ENCODE peak calls at places on chromosome 13, in ten cellular contexts. L is tibial artery; V is breast epithelium; B is cardiac muscle cell; Z is CD8-positive, alpha-beta T cell; S is endothelial cell of umbilical vein; X is K562; U is fibroblast of lung; K is PC-3; C is vagina. M is an unnamed sample.

GRCh38 chr13:78977311-78977710 is 318.4 kb upstream of the OBI1 start:
- DNase-seq in L (no peak), V (no peak), B (no peak), Z (no peak), S (no peak), X (no peak), U (no peak), K (peak; percentile 26), C (no peak), M (no peak)

GRCh38 chr13:22053053-22053452 is 382.2 kb downstream of the FGF9 start:
- DNase-seq in L (no peak), V (no peak), B (no peak), Z (no peak), S (no peak), X (no peak), U (no peak), K (no peak), C (no peak), M (no peak)

GRCh38 chr13:20064128-20064527 is 96.7 kb downstream of the GJA3 start:
- DNase-seq in L (no peak), V (no peak), B (peak; percentile 24), Z (no peak), S (peak; percentile 28), X (no peak), U (peak; percentile 58), K (no peak), C (no peak), M (no peak)

GRCh38 chr13:41939403-41939802 is 21.5 kb downstream of the VWA8 start:
- DNase-seq in L (no peak), V (no peak), B (no peak), Z (no peak), S (no peak), X (no peak), U (no peak), K (no peak), C (no peak), M (no peak)

GRCh38 chr13:94239135-94239534 is 240.3 kb downstream of the DCT start:
- DNase-seq in L (no peak), V (no peak), B (peak; percentile 63), Z (no peak), S (no peak), X (no peak), U (peak; percentile 26), K (peak; percentile 53), C (no peak), M (no peak)

GRCh38 chr13:110261166-110262081 is 45.5 kb downstream of the COL4A1 start:
- DNase-seq in L (no peak), V (no peak), B (no peak), Z (no peak), S (peak; percentile 21), X (no peak), U (no peak), K (no peak), C (peak; percentile 83), M (peak; percentile 50)

GRCh38 chr13:51966186-51966585 is 45.1 kb downstream of the ATP7B start:
- DNase-seq in L (no peak), V (no peak), B (no peak), Z (no peak), S (no peak), X (no peak), U (no peak), K (no peak), C (peak; percentile 82), M (no peak)

GRCh38 chr13:109918179-109918651 is 131.8 kb upstream of the IRS2 start:
- DNase-seq in L (peak; percentile 25), V (no peak), B (no peak), Z (no peak), S (no peak), X (no peak), U (no peak), K (no peak), C (no peak), M (no peak)

DNA sequence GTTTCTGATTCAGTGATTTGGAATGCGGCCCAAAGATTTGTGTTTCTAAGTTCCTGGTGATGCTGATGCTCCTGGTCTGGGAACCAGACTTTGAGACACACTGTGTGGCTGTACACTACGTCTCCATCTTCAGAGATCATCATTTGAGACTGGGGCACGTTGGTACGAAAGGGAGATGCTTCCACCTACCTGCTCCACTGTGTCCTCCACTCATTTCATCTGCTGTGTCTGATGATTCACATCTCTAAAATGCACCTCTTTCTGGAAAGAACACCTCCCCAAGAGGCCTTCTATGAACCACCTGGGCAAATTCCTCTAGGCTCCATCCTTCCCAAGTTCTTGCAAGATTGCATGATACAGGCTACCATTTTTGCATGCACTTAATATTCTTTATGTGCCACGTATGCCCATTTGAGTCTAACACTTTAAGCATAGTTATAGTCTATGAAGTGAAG is 58.6 kb downstream of the ERCC5 start:
- DNase-seq in L (no peak), V (no peak), B (no peak), Z (no peak), S (no peak), X (no peak), U (no peak), K (peak; percentile 22), C (no peak), M (peak; percentile 78)
- TF ChIP-seq CTCF in L (no peak), V (no peak), B (no peak), Z (no peak), S (no peak), X (no peak), U (no peak), K (no peak), C (no peak), M (peak; percentile 24)

GRCh38 chr13:98541701-98542203 is 35.2 kb downstream of the STK24 start:
- DNase-seq in L (no peak), V (no peak), B (no peak), Z (no peak), S (peak; percentile 58), X (peak; percentile 10), U (no peak), K (no peak), C (no peak), M (no peak)

GRCh38 chr13:98537740-98538139 is 39.2 kb downstream of the STK24 start:
- DNase-seq in L (no peak), V (no peak), B (no peak), Z (no peak), S (no peak), X (no peak), U (no peak), K (no peak), C (no peak), M (no peak)

GRCh38 chr13:98541211-98541610 is 35.7 kb downstream of the STK24 start:
- DNase-seq in L (no peak), V (no peak), B (peak; percentile 21), Z (no peak), S (peak; percentile 54), X (no peak), U (no peak), K (no peak), C (no peak), M (no peak)

GRCh38 chr13:98540476-98540875 is 36.4 kb downstream of the STK24 start:
- DNase-seq in L (no peak), V (no peak), B (no peak), Z (no peak), S (no peak), X (no peak), U (no peak), K (no peak), C (no peak), M (no peak)

DNA sequence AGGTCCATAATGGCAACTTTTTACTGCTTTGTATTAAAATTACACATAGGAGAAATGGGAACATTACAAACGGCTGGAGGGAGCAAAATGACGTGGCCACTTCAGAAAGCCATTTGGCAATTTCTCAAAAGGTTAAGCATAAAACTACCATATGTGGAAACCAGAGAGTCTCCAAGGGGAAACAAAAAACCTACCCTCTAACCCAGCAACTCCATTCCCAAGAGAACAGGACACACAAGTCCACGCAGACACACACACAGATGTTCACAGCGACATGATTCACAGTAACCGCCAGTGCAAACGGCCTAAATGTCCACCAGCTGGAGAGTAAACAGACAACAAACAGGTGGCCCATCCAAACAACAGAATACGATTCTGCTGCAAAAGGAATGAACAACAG is 37.3 kb downstream of the STK24 start:
- DNase-seq in L (no peak), V (no peak), B (no peak), Z (no peak), S (no peak), X (no peak), U (peak; percentile 47), K (no peak), C (no peak), M (no peak)
- H3K4me1 ChIP-seq in L (peaks cover 67% of the 10 kb centered on the region), V (peaks cover 4% of the 10 kb centered on the region), B (peaks cover 45% of the 10 kb centered on the region), Z (peaks cover 80% of the 10 kb centered on the region), S (peaks cover 15% of the 10 kb centered on the region), X (peaks cover 27% of the 10 kb centered on the region), U (peaks cover 31% of the 10 kb centered on the region), K (peaks cover 24% of the 10 kb centered on the region), C (peaks cover 99% of the 10 kb centered on the region), M (peaks cover 24% of the 10 kb centered on the region)

DNA sequence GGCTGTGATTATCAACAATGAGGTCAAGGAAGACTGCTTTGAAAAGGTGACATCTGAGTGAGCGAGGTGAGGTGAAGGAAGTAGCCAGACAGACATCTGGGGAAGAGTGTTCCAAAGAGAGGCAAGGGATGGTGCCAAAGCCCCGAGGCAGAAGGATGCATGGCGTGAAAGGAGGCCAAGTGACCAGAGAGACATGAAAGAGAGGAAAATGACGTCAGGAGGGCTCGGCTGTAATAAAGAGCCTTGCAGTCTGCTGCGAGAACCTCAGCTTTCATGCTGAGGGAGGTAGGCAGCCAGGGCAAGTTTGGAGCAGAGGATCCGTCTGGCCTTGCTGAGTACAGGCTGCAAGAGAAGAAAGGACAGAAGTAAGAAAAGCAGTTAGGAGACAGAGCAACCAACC is 50.8 kb downstream of the FOXO1 start:
- DNase-seq in L (no peak), V (no peak), B (no peak), Z (no peak), S (no peak), X (no peak), U (no peak), K (no peak), C (no peak), M (no peak)
- H3K27ac ChIP-seq in L (no peak overlapping the region), V (no peak overlapping the region), B (no peak overlapping the region), Z (no peak overlapping the region), S (no peak overlapping the region), X (no peak overlapping the region), U (no peak overlapping the region), K (no peak overlapping the region), C (no peak overlapping the region), M (no peak overlapping the region)

GRCh38 chr13:46057251-46058015 is 4.9 kb upstream of the ZC3H13 start:
- DNase-seq in L (no peak), V (no peak), B (no peak), Z (no peak), S (no peak), X (no peak), U (no peak), K (no peak), C (no peak), M (peak; percentile 59)

GRCh38 chr13:46053162-46054012 is 841 bp upstream of the ZC3H13 start:
- DNase-seq in L (no peak), V (no peak), B (no peak), Z (no peak), S (no peak), X (no peak), U (no peak), K (no peak), C (no peak), M (no peak)

GRCh38 chr13:46051958-46052313 is 610 bp downstream of the ZC3H13 start:
- DNase-seq in L (no peak), V (no peak), B (no peak), Z (no peak), S (peak; percentile 49), X (no peak), U (no peak), K (no peak), C (no peak), M (no peak)

GRCh38 chr13:46050771-46051170 is 1.8 kb downstream of the ZC3H13 start:
- DNase-seq in L (no peak), V (no peak), B (no peak), Z (no peak), S (no peak), X (no peak), U (no peak), K (no peak), C (no peak), M (no peak)

GRCh38 chr13:46052314-46053161 is at the start of gene ZC3H13:
- DNase-seq in L (peak; percentile 96), V (peak; percentile 91), B (peak; percentile 97), Z (peak; percentile 85), S (peak; percentile 93), X (peak; percentile 94), U (peak; percentile 96), K (peak; percentile 92), C (peak; percentile 92), M (peak; percentile 90)
- TF ChIP-seq CTCF in L (peak; percentile 35), V (peak; percentile 53), B (peak; percentile 33), Z (peak; percentile 37), S (peak; percentile 8), X (peak; percentile 31), U (peak; percentile 39), K (peak; percentile 28), C (no peak), M (peak; percentile 48)